ENCODE peak calls at places on chromosomes 6 and 20, in six cellular contexts. I is NCI-H1092 treated with DMSO at 0.1 percent for 48 hours; V is pancreas; B is stimulated activated CD8-positive, alpha-beta memory T cell treated with anti-CD3 and anti-CD28 coated beads, Interleukin-12 subunit alpha, Interleukin-12 subunit beta, amount 100 ng/mL, for 4 hours; Y is CD8-positive, alpha-beta T cell; R is progenitor cell of endocrine pancreas. J is an unnamed sample.
A peak's percentile ranks its signal among the peaks of the same experiment; 100 is the strongest.

GRCh38 chr6:105932440-105932839 is 153.7 kb upstream of the PRDM1 start:
- DNase-seq in V (no peak), Y (no peak), R (no peak), B (no peak), I (no peak), J (no peak)

GRCh38 chr20:35776513-35777101 is 4.8 kb downstream of the PHF20 start:
- DNase-seq in Y (no peak), B (no peak), R (no peak), V (peak; percentile 38), I (peak; percentile 26), J (no peak)

GRCh38 chr6:1895721-1896120 is 286.0 kb downstream of the FOXC1 start:
- DNase-seq in Y (no peak), B (no peak), I (no peak), R (no peak), V (no peak), J (no peak)

GRCh38 chr6:162085561-162085960 is 642.0 kb downstream of the PRKN start:
- DNase-seq in B (no peak), I (no peak), Y (no peak), R (no peak), V (no peak), J (no peak)

GRCh38 chr6:35787266-35788218 is 6.7 kb downstream of the CLPSL1 start:
- DNase-seq in B (no peak), I (no peak), R (no peak), Y (no peak), V (peak; percentile 63), J (no peak)

GRCh38 chr20:4809707-4810106 is 88.0 kb downstream of the PRND start:
- DNase-seq in V (no peak), I (no peak), B (no peak), R (no peak), Y (peak; percentile 68), J (no peak)

GRCh38 chr6:159125977-159126376 is 43.2 kb upstream of the FNDC1 start:
- DNase-seq in B (no peak), R (no peak), Y (no peak), I (no peak), V (no peak), J (peak; percentile 75)

GRCh38 chr6:113809818-113810217 is 47.3 kb upstream of the MARCKS start:
- DNase-seq in B (no peak), Y (no peak), I (no peak), V (no peak), R (no peak), J (no peak)

GRCh38 chr20:926646-927045 is 10.5 kb upstream of the ANGPT4 start:
- DNase-seq in V (no peak), I (no peak), B (no peak), R (no peak), Y (no peak), J (no peak)

GRCh38 chr6:149716584-149716983 is 1.3 kb downstream of the LATS1 start:
- DNase-seq in I (no peak), Y (no peak), R (no peak), V (no peak), B (no peak), J (no peak)

GRCh38 chr6:20693466-20694063 is 159.3 kb downstream of the CDKAL1 start:
- DNase-seq in R (no peak), B (no peak), V (no peak), I (no peak), Y (no peak), J (no peak)

J was measured in amygdala.